ENCODE peak calls at places on chromosomes 3 and 15, in ten cellular contexts. R is stimulated activated CD8-positive, alpha-beta memory T cell treated with anti-CD3 and anti-CD28 coated beads, Interleukin-12 subunit alpha, Interleukin-12 subunit beta, amount 100 ng/mL, for 4 hours; K is A549; J is GM10248; F is type B pancreatic cell; O is HTR-8/SVneo; H is nucleus accumbens; D is Caki2; V is mesothelial cell of epicardium; C is foreskin fibroblast. I is an unnamed sample.

GRCh38 chr3:142981108-142981507 is 17.6 kb upstream of the PAQR9 start:
- DNase-seq in R (no peak), K (no peak), J (no peak), F (no peak), O (no peak), H (no peak), D (no peak), V (no peak), C (no peak), I (no peak)

GRCh38 chr3:29268651-29269050 is 12.2 kb upstream of the RBMS3 start:
- DNase-seq in R (no peak), K (no peak), J (no peak), F (no peak), O (no peak), H (no peak), D (no peak), V (no peak), C (no peak), I (no peak)

GRCh38 chr3:126370055-126370454 is 12.8 kb upstream of the KLF15 start:
- DNase-seq in R (no peak), K (no peak), J (no peak), F (no peak), O (no peak), H (no peak), D (no peak), V (no peak), C (no peak), I (no peak)

GRCh38 chr15:40843183-40843884 is 514 bp upstream of the SPINT1 start:
- DNase-seq in R (no peak), K (no peak), J (no peak), F (no peak), O (no peak), H (no peak), D (no peak), V (no peak), C (no peak), I (no peak)

GRCh38 chr3:38632989-38633388 is 16.5 kb downstream of the SCN5A start:
- DNase-seq in R (no peak), K (no peak), J (no peak), F (no peak), O (no peak), H (no peak), D (no peak), V (no peak), C (no peak), I (no peak)

GRCh38 chr15:45763170-45763869 is 128.5 kb downstream of the SQOR start:
- DNase-seq in R (no peak), K (no peak), J (no peak), F (no peak), O (no peak), H (no peak), D (no peak), V (no peak), C (no peak), I (no peak)

GRCh38 chr3:129343643-129344360 is 65.1 kb downstream of the HMCES start:
- DNase-seq in R (no peak), K (peak; percentile 44), J (peak; percentile 59), F (no peak), O (no peak), H (no peak), D (no peak), V (no peak), C (peak; percentile 60), I (no peak)

GRCh38 chr15:43901485-43901884 is 74.7 kb downstream of the WDR76 start:
- DNase-seq in R (no peak), K (no peak), J (no peak), F (no peak), O (no peak), H (no peak), D (no peak), V (no peak), C (peak; percentile 71), I (no peak)

GRCh38 chr15:62449638-62450037 is 284.6 kb upstream of the C2CD4B start:
- DNase-seq in R (no peak), K (no peak), J (no peak), F (no peak), O (no peak), H (no peak), D (no peak), V (no peak), C (no peak), I (no peak)

GRCh38 chr3:123098411-123099330 is 31.8 kb downstream of the PDIA5 start:
- DNase-seq in R (no peak), K (no peak), J (no peak), F (no peak), O (no peak), H (no peak), D (no peak), V (no peak), C (no peak), I (no peak)

GRCh38 chr3:37973250-37974054 is 17.1 kb upstream of the VILL start:
- DNase-seq in R (no peak), K (no peak), J (no peak), F (no peak), O (no peak), H (no peak), D (no peak), V (no peak), C (peak; percentile 32), I (no peak)

GRCh38 chr3:159763466-159764210 is 225.0 kb upstream of the IL12A start:
- DNase-seq in R (no peak), K (peak; percentile 81), J (peak; percentile 74), F (peak; percentile 81), O (peak; percentile 82), H (peak; percentile 77), D (peak; percentile 100), V (peak; percentile 66), C (peak; percentile 93), I (peak; percentile 78)

GRCh38 chr3:44554626-44555592 is at the start of gene ZKSCAN7:
- DNase-seq in R (peak; percentile 51), K (no peak), J (peak; percentile 84), F (peak; percentile 84), O (peak; percentile 66), H (peak; percentile 73), D (peak; percentile 59), V (peak; percentile 46), C (peak; percentile 79), I (peak; percentile 76)

GRCh38 chr3:190266915-190267290 is 55.3 kb downstream of the CLDN1 start:
- DNase-seq in R (no peak), K (no peak), J (no peak), F (no peak), O (no peak), H (no peak), D (no peak), V (no peak), C (no peak), I (no peak)

GRCh38 chr3:107939621-107940236 is 151.1 kb downstream of the CD47 start:
- DNase-seq in R (no peak), K (no peak), J (no peak), F (no peak), O (no peak), H (no peak), D (no peak), V (no peak), C (no peak), I (no peak)